ENCODE peak calls at places on chromosomes 3 and 15, in five cellular contexts. One of them, this sample, is unnamed.

GRCh38 chr15:39881790-39882189 is 38.3 kb downstream of the GPR176 start:
- DNase-seq in coronary artery: no peak
- DNase-seq in B cell: no peak
- DNase-seq in cardiac muscle cell: no peak
- DNase-seq in activated CD8-positive, alpha-beta T cell treated with anti-CD3 and anti-CD28 coated beads for 36 hours: no peak
- DNase-seq in this sample: no peak

GRCh38 chr3:120909602-120909878 is 1.5 kb downstream of the STXBP5L start:
- DNase-seq in cardiac muscle cell: peak
- DNase-seq in activated CD8-positive, alpha-beta T cell treated with anti-CD3 and anti-CD28 coated beads for 36 hours: no peak
- DNase-seq in coronary artery: no peak
- DNase-seq in B cell: no peak
- DNase-seq in this sample: peak

GRCh38 chr3:45632956-45633355 is 38.4 kb downstream of the LIMD1 start:
- DNase-seq in activated CD8-positive, alpha-beta T cell treated with anti-CD3 and anti-CD28 coated beads for 36 hours: no peak
- DNase-seq in B cell: no peak
- DNase-seq in coronary artery: no peak
- DNase-seq in cardiac muscle cell: no peak
- DNase-seq in this sample: no peak

GRCh38 chr15:29400701-29401100 is 131.1 kb upstream of the NSMCE3 start:
- DNase-seq in activated CD8-positive, alpha-beta T cell treated with anti-CD3 and anti-CD28 coated beads for 36 hours: no peak
- DNase-seq in cardiac muscle cell: no peak
- DNase-seq in coronary artery: no peak
- DNase-seq in B cell: no peak
- DNase-seq in this sample: no peak

GRCh38 chr15:35182841-35183479 is 97.9 kb upstream of the NANOGP8 start:
- DNase-seq in coronary artery: no peak
- DNase-seq in B cell: no peak
- DNase-seq in cardiac muscle cell: peak
- DNase-seq in activated CD8-positive, alpha-beta T cell treated with anti-CD3 and anti-CD28 coated beads for 36 hours: no peak
- DNase-seq in this sample: no peak

GRCh38 chr3:38334656-38335055 is 11.9 kb upstream of the XYLB start:
- DNase-seq in coronary artery: no peak
- DNase-seq in B cell: no peak
- DNase-seq in cardiac muscle cell: peak
- DNase-seq in activated CD8-positive, alpha-beta T cell treated with anti-CD3 and anti-CD28 coated beads for 36 hours: no peak
- DNase-seq in this sample: no peak

GRCh38 chr15:73051402-73051810 is 857 bp upstream of the NEO1 start:
- DNase-seq in B cell: no peak
- DNase-seq in coronary artery: no peak
- DNase-seq in activated CD8-positive, alpha-beta T cell treated with anti-CD3 and anti-CD28 coated beads for 36 hours: no peak
- DNase-seq in cardiac muscle cell: no peak
- DNase-seq in this sample: no peak

GRCh38 chr3:159977295-159977694 is 11.3 kb upstream of the IL12A start:
- DNase-seq in activated CD8-positive, alpha-beta T cell treated with anti-CD3 and anti-CD28 coated beads for 36 hours: no peak
- DNase-seq in B cell: no peak
- DNase-seq in coronary artery: no peak
- DNase-seq in cardiac muscle cell: no peak
- DNase-seq in this sample: no peak

GRCh38 chr3:147735662-147736061 is 326.5 kb downstream of the ZIC1 start:
- DNase-seq in coronary artery: no peak
- DNase-seq in cardiac muscle cell: no peak
- DNase-seq in activated CD8-positive, alpha-beta T cell treated with anti-CD3 and anti-CD28 coated beads for 36 hours: no peak
- DNase-seq in B cell: no peak
- DNase-seq in this sample: no peak

GRCh38 chr3:109268181-109268580 is 48.1 kb downstream of the DPPA2 start:
- DNase-seq in activated CD8-positive, alpha-beta T cell treated with anti-CD3 and anti-CD28 coated beads for 36 hours: no peak
- DNase-seq in cardiac muscle cell: no peak
- DNase-seq in coronary artery: no peak
- DNase-seq in B cell: no peak
- DNase-seq in this sample: no peak

GRCh38 chr15:101187820-101188516 is 63.9 kb downstream of the CHSY1 start:
- DNase-seq in coronary artery: no peak
- DNase-seq in activated CD8-positive, alpha-beta T cell treated with anti-CD3 and anti-CD28 coated beads for 36 hours: no peak
- DNase-seq in B cell: no peak
- DNase-seq in cardiac muscle cell: peak
- DNase-seq in this sample: no peak

GRCh38 chr3:37162501-37163245 is 11.7 kb downstream of the LRRFIP2 start:
- DNase-seq in activated CD8-positive, alpha-beta T cell treated with anti-CD3 and anti-CD28 coated beads for 36 hours: no peak
- DNase-seq in B cell: no peak
- DNase-seq in coronary artery: no peak
- DNase-seq in cardiac muscle cell: no peak
- DNase-seq in this sample: no peak

GRCh38 chr3:172372895-172373294 is 75.4 kb downstream of the GHSR start:
- DNase-seq in B cell: no peak
- DNase-seq in cardiac muscle cell: no peak
- DNase-seq in coronary artery: no peak
- DNase-seq in activated CD8-positive, alpha-beta T cell treated with anti-CD3 and anti-CD28 coated beads for 36 hours: no peak
- DNase-seq in this sample: no peak

GRCh38 chr15:67186226-67186649 is 68.2 kb downstream of the AAGAB start:
- DNase-seq in cardiac muscle cell: no peak
- DNase-seq in B cell: peak
- DNase-seq in activated CD8-positive, alpha-beta T cell treated with anti-CD3 and anti-CD28 coated beads for 36 hours: no peak
- DNase-seq in coronary artery: no peak
- DNase-seq in this sample: no peak

GRCh38 chr3:157769378-157769777 is 266.2 kb upstream of the VEPH1 start:
- DNase-seq in B cell: no peak
- DNase-seq in cardiac muscle cell: no peak
- DNase-seq in coronary artery: no peak
- DNase-seq in activated CD8-positive, alpha-beta T cell treated with anti-CD3 and anti-CD28 coated beads for 36 hours: no peak
- DNase-seq in this sample: no peak
- TF ChIP-seq CTCF in B cell: no peak
- TF ChIP-seq CTCF in cardiac muscle cell: no peak
- TF ChIP-seq CTCF in coronary artery: no peak
- TF ChIP-seq CTCF in activated CD8-positive, alpha-beta T cell treated with anti-CD3 and anti-CD28 coated beads for 36 hours: no peak
- TF ChIP-seq CTCF in this sample: no peak

GRCh38 chr3:89320186-89320585 is 212.8 kb downstream of the EPHA3 start:
- DNase-seq in coronary artery: no peak
- DNase-seq in cardiac muscle cell: no peak
- DNase-seq in B cell: no peak
- DNase-seq in activated CD8-positive, alpha-beta T cell treated with anti-CD3 and anti-CD28 coated beads for 36 hours: no peak
- DNase-seq in this sample: no peak

GRCh38 chr3:89315750-89316149 is 208.3 kb downstream of the EPHA3 start:
- DNase-seq in cardiac muscle cell: no peak
- DNase-seq in B cell: no peak
- DNase-seq in coronary artery: no peak
- DNase-seq in activated CD8-positive, alpha-beta T cell treated with anti-CD3 and anti-CD28 coated beads for 36 hours: no peak
- DNase-seq in this sample: no peak

GRCh38 chr3:89312141-89312540 is 204.7 kb downstream of the EPHA3 start:
- DNase-seq in coronary artery: no peak
- DNase-seq in B cell: no peak
- DNase-seq in cardiac muscle cell: no peak
- DNase-seq in activated CD8-positive, alpha-beta T cell treated with anti-CD3 and anti-CD28 coated beads for 36 hours: no peak
- DNase-seq in this sample: no peak

GRCh38 chr3:89314454-89314853 is 207.0 kb downstream of the EPHA3 start:
- DNase-seq in cardiac muscle cell: peak
- DNase-seq in coronary artery: no peak
- DNase-seq in B cell: no peak
- DNase-seq in activated CD8-positive, alpha-beta T cell treated with anti-CD3 and anti-CD28 coated beads for 36 hours: no peak
- DNase-seq in this sample: peak
- TF ChIP-seq CTCF in cardiac muscle cell: peak
- TF ChIP-seq CTCF in coronary artery: no peak
- TF ChIP-seq CTCF in B cell: no peak
- TF ChIP-seq CTCF in activated CD8-positive, alpha-beta T cell treated with anti-CD3 and anti-CD28 coated beads for 36 hours: no peak
- TF ChIP-seq CTCF in this sample: no peak

GRCh38 chr3:181278468-181279238 is 289.1 kb upstream of the DNAJC19 start:
- DNase-seq in B cell: no peak
- DNase-seq in cardiac muscle cell: peak
- DNase-seq in coronary artery: no peak
- DNase-seq in activated CD8-positive, alpha-beta T cell treated with anti-CD3 and anti-CD28 coated beads for 36 hours: no peak
- DNase-seq in this sample: no peak
- TF ChIP-seq CTCF in B cell: peak
- TF ChIP-seq CTCF in cardiac muscle cell: no peak
- TF ChIP-seq CTCF in coronary artery: no peak
- TF ChIP-seq CTCF in activated CD8-positive, alpha-beta T cell treated with anti-CD3 and anti-CD28 coated beads for 36 hours: peak
- TF ChIP-seq CTCF in this sample: peak

DNA sequence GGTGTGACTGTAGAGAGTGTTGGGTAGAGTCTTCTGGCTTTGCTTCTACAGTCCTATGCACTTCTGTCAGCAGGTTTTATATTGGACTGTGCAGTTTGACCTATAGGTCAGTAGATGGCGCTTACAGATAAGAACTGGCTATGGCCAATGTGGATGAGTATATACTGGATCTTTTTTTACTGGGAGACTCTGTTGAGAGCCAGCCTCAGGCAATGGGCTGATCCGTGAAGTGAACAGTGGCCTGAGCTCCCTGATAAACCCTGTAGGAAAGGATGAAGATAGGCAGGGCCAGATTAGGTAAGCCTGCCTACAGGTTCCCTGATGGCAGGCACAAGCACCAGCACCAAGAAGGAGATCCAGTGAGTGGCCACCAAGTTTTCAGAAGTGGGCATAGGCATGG is 325.9 kb upstream of the SGO1 start:
- DNase-seq in activated CD8-positive, alpha-beta T cell treated with anti-CD3 and anti-CD28 coated beads for 36 hours: no peak
- DNase-seq in coronary artery: no peak
- DNase-seq in cardiac muscle cell: peak
- DNase-seq in B cell: no peak
- DNase-seq in this sample: no peak
- TF ChIP-seq CTCF in activated CD8-positive, alpha-beta T cell treated with anti-CD3 and anti-CD28 coated beads for 36 hours: peak
- TF ChIP-seq CTCF in coronary artery: no peak
- TF ChIP-seq CTCF in cardiac muscle cell: peak
- TF ChIP-seq CTCF in B cell: peak
- TF ChIP-seq CTCF in this sample: peak

DNA sequence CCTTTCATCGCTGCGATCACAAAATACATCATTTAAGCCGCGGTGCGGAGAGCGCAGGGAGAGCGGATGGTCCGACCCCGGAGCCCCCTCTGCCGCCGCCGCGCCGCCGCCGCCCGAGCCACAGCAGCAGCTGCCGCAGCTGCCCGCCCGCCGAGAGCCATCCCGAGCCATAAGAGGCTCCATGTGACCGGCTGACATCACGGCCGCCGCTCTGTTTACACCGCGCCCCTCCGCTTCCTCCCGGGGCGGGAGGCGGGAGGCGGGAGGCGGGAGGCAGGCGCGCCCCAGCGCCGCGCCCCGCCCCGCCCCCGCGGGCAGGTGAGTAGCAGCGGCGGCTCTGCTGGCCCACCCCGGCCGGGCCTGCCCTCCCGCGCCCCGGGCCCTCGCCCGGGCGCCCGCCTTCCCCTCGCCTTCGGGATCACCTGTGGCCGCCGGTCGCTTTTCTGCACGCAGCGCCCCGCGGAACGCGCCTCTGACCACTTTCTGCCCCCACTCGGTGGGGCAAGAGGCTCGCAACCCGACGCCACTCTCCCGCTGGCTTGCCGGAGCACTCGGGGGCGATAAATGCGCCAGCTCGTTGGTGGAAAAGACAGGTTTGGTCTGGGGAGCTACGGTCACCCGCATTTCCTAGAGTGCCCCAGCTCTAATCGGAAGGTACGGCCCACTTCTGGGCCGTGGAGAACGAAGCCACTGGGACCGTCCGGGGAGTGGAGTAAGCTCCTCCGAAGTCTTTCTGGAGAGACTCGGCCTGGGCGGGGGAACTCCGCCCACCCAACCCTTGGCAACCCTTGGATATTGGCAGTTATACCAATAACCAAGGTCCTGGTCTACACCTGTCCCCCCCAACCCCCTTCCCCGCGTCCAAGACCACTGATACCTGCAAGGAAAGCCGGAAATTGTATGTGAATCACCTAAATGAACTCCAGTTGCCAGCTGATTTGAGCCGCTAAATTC is 113.7 kb upstream of the ICE2 start:
- DNase-seq in B cell: peak
- DNase-seq in coronary artery: peak
- DNase-seq in cardiac muscle cell: peak
- DNase-seq in activated CD8-positive, alpha-beta T cell treated with anti-CD3 and anti-CD28 coated beads for 36 hours: peak
- DNase-seq in this sample: peak
- TF ChIP-seq CTCF in B cell: peak
- TF ChIP-seq CTCF in coronary artery: no peak
- TF ChIP-seq CTCF in cardiac muscle cell: no peak
- TF ChIP-seq CTCF in activated CD8-positive, alpha-beta T cell treated with anti-CD3 and anti-CD28 coated beads for 36 hours: peak
- TF ChIP-seq CTCF in this sample: no peak

DNA sequence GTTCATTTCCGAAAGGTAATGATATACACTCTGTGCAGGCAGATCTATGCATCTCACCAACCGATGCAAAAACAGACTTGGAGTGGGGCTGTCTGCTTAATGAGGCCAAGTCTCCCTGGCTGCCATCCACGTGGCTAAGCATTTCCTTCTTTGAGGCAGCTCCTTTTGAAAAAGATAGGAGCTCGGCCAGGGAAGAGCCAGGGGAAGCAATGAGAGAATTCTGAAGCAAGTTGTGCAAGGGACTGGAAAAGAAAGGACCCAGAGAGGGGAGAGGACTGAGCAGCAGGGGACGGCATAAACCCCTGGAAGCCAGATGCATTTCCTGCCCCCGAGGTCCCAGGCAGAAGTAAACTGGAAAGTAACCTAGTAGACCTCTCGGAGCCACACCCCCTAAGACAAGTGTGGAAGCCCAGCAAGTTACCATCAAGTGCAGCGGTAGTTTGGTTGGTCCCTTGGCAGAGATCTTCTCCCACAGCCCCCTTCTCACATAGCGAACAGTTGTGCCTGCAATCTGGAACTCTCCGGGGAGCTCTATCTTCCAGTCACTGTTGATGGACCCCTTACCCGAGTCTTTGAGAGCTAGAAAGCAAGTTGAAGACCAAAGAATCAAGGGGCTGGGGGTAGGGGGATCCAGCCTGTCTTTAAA is 288.2 kb downstream of the ADAMTS17 start:
- DNase-seq in activated CD8-positive, alpha-beta T cell treated with anti-CD3 and anti-CD28 coated beads for 36 hours: no peak
- DNase-seq in B cell: no peak
- DNase-seq in coronary artery: peak
- DNase-seq in cardiac muscle cell: no peak
- DNase-seq in this sample: no peak
- TF ChIP-seq CTCF in activated CD8-positive, alpha-beta T cell treated with anti-CD3 and anti-CD28 coated beads for 36 hours: no peak
- TF ChIP-seq CTCF in B cell: no peak
- TF ChIP-seq CTCF in coronary artery: no peak
- TF ChIP-seq CTCF in cardiac muscle cell: no peak
- TF ChIP-seq CTCF in this sample: no peak

This sample was measured in glutamatergic neuron.